ENCODE peak calls at places on chromosomes 6 and 20, in nine cellular contexts. B is CD4-positive, alpha-beta memory T cell; M is colonic mucosa; Y is body of pancreas; K is MM.1S; P is HS-27A; L is posterior cingulate gyrus; I is D721Med; U is Calu3. E is an unnamed sample.

GRCh38 chr6:106360989-106361430 is 493 bp downstream of the CRYBG1 start:
- DNase-seq in B (peak; percentile 32), M (peak; percentile 41), Y (peak; percentile 31), K (no peak), P (no peak), L (peak; percentile 66), I (no peak), U (peak; percentile 48), E (peak; percentile 64)

GRCh38 chr6:143368426-143368825 is 82.1 kb downstream of the ADAT2 start:
- DNase-seq in B (no peak), M (no peak), Y (no peak), K (no peak), P (no peak), L (no peak), I (no peak), U (no peak), E (peak; percentile 50)

GRCh38 chr6:13767121-13767794 is 47.1 kb downstream of the MCUR1 start:
- DNase-seq in B (peak; percentile 23), M (peak; percentile 42), Y (no peak), K (no peak), P (no peak), L (peak; percentile 85), I (no peak), U (no peak), E (no peak)

GRCh38 chr6:168101201-168102092 is 22.4 kb upstream of the FRMD1 start:
- DNase-seq in B (no peak), M (no peak), Y (no peak), K (no peak), P (no peak), L (peak; percentile 66), I (no peak), U (no peak), E (no peak)

GRCh38 chr20:64110411-64111068 is 3.2 kb upstream of the NPBWR2 start:
- DNase-seq in B (no peak), M (no peak), Y (peak; percentile 8), K (no peak), P (no peak), L (no peak), I (no peak), U (no peak), E (no peak)

GRCh38 chr6:84220809-84221409 is 6.5 kb downstream of the CEP162 start:
- DNase-seq in B (peak; percentile 5), M (no peak), Y (no peak), K (no peak), P (no peak), L (no peak), I (no peak), U (no peak), E (no peak)

GRCh38 chr6:19415605-19416326 is 421.4 kb upstream of the ID4 start:
- DNase-seq in B (no peak), M (no peak), Y (no peak), K (no peak), P (no peak), L (no peak), I (no peak), U (peak; percentile 46), E (no peak)

GRCh38 chr6:125986956-125987617 is 747 bp downstream of the TRMT11 start:
- DNase-seq in B (no peak), M (no peak), Y (no peak), K (peak; percentile 32), P (no peak), L (no peak), I (no peak), U (no peak), E (peak; percentile 32)

GRCh38 chr6:145948328-145948727 is 15.8 kb downstream of the SHPRH start:
- DNase-seq in B (no peak), M (no peak), Y (no peak), K (no peak), P (no peak), L (no peak), I (no peak), U (no peak), E (no peak)

GRCh38 chr6:142373268-142374089 is 71.7 kb downstream of the ADGRG6 start:
- DNase-seq in B (no peak), M (no peak), Y (no peak), K (no peak), P (no peak), L (no peak), I (no peak), U (no peak), E (no peak)

GRCh38 chr6:27867051-27867940 is 44.9 kb downstream of the OR2B2 start:
- DNase-seq in B (peak; percentile 66), M (peak; percentile 90), Y (peak; percentile 27), K (peak; percentile 60), P (peak; percentile 41), L (no peak), I (peak; percentile 35), U (peak; percentile 87), E (peak; percentile 75)

GRCh38 chr20:10832146-10832545 is 158.3 kb upstream of the JAG1 start:
- DNase-seq in B (no peak), M (no peak), Y (no peak), K (no peak), P (no peak), L (no peak), I (no peak), U (no peak), E (no peak)

GRCh38 chr6:28446818-28447511 is 3.7 kb upstream of the ZSCAN23 start:
- DNase-seq in B (no peak), M (no peak), Y (no peak), K (no peak), P (no peak), L (peak; percentile 64), I (no peak), U (no peak), E (no peak)

GRCh38 chr6:20693466-20694063 is 159.3 kb downstream of the CDKAL1 start:
- DNase-seq in B (no peak), M (no peak), Y (no peak), K (no peak), P (no peak), L (no peak), I (no peak), U (peak; percentile 26), E (no peak)

GRCh38 chr6:56734334-56734733 is 91.6 kb upstream of the DST start:
- DNase-seq in B (no peak), M (no peak), Y (no peak), K (no peak), P (no peak), L (no peak), I (no peak), U (no peak), E (no peak)

GRCh38 chr6:8085053-8085511 is 17.3 kb downstream of the EEF1E1 start:
- DNase-seq in B (no peak), M (no peak), Y (peak; percentile 61), K (no peak), P (peak; percentile 55), L (no peak), I (no peak), U (peak; percentile 71), E (no peak)

GRCh38 chr20:17646901-17647301 is 35.1 kb downstream of the RRBP1 start:
- DNase-seq in B (no peak), M (no peak), Y (no peak), K (no peak), P (no peak), L (no peak), I (peak; percentile 53), U (no peak), E (no peak)

GRCh38 chr6:39365281-39366074 is 43.0 kb upstream of the KCNK16 start:
- DNase-seq in B (no peak), M (no peak), Y (no peak), K (no peak), P (no peak), L (no peak), I (no peak), U (no peak), E (no peak)

GRCh38 chr6:122392564-122393338 is 6.7 kb upstream of the HSF2 start:
- DNase-seq in B (no peak), M (no peak), Y (no peak), K (no peak), P (no peak), L (no peak), I (no peak), U (no peak), E (no peak)

GRCh38 chr20:4835244-4836177 is 113.8 kb downstream of the PRND start:
- DNase-seq in B (no peak), M (peak; percentile 37), Y (no peak), K (no peak), P (no peak), L (no peak), I (no peak), U (no peak), E (no peak)

GRCh38 chr20:63079971-63080370 is 73.2 kb upstream of the BHLHE23 start:
- DNase-seq in B (no peak), M (no peak), Y (peak; percentile 1), K (no peak), P (no peak), L (no peak), I (no peak), U (no peak), E (no peak)

GRCh38 chr20:25624500-25624939 is 706 bp upstream of the NANP start:
- DNase-seq in B (no peak), M (no peak), Y (no peak), K (no peak), P (no peak), L (peak; percentile 83), I (no peak), U (no peak), E (no peak)

GRCh38 chr20:15069355-15069754 is 731.9 kb upstream of the FLRT3 start:
- DNase-seq in B (no peak), M (no peak), Y (no peak), K (no peak), P (no peak), L (no peak), I (no peak), U (no peak), E (no peak)

GRCh38 chr6:14210077-14210476 is 92.5 kb downstream of the CD83 start:
- DNase-seq in B (no peak), M (no peak), Y (no peak), K (no peak), P (no peak), L (no peak), I (no peak), U (no peak), E (no peak)

GRCh38 chr6:165972139-165972802 is 195.4 kb downstream of the TBXT start:
- DNase-seq in B (no peak), M (no peak), Y (no peak), K (no peak), P (no peak), L (no peak), I (no peak), U (no peak), E (no peak)

E was measured in GM13976.